ENCODE peak calls at places on chromosomes 3 and 15, in eight cellular contexts. G is foreskin melanocyte; T is endothelial cell; X is brain pericyte; K is omental fat pad; B is activated effector memory CD4-positive, alpha-beta T cell treated with anti-CD3 and anti-CD28 coated beads, Interleukin-2, amount 50 U/mL, for 16 hours; N is head of caudate nucleus; F is EH. L is an unnamed sample.
A peak's percentile ranks its signal among the peaks of the same experiment; 100 is the strongest.

GRCh38 chr3:170953736-170954135 is 45.3 kb upstream of the EIF5A2 start:
- DNase-seq in G (no peak), T (no peak), X (no peak), K (no peak), B (no peak), N (peak; percentile 59), F (no peak), L (no peak)

GRCh38 chr3:16767006-16767405 is 117.7 kb upstream of the PLCL2 start:
- DNase-seq in G (no peak), T (no peak), X (no peak), K (no peak), B (no peak), N (no peak), F (no peak), L (no peak)

GRCh38 chr15:77666296-77666660 is 33.6 kb upstream of the LINGO1 start:
- DNase-seq in G (no peak), T (no peak), X (no peak), K (no peak), B (no peak), N (no peak), F (no peak), L (no peak)

GRCh38 chr15:88680241-88680910 is 41.6 kb downstream of the ISG20 start:
- DNase-seq in G (no peak), T (no peak), X (no peak), K (no peak), B (no peak), N (no peak), F (no peak), L (no peak)

GRCh38 chr3:14224895-14225294 is 46.3 kb downstream of the LSM3 start:
- DNase-seq in G (peak; percentile 70), T (no peak), X (no peak), K (no peak), B (no peak), N (no peak), F (peak; percentile 89), L (no peak)

GRCh38 chr3:56369914-56370313 is 98.4 kb downstream of the ERC2 start:
- DNase-seq in G (no peak), T (no peak), X (no peak), K (no peak), B (no peak), N (no peak), F (no peak), L (no peak)

GRCh38 chr15:39365161-39365560 is 215.7 kb upstream of the THBS1 start:
- DNase-seq in G (no peak), T (no peak), X (no peak), K (no peak), B (no peak), N (no peak), F (peak; percentile 84), L (no peak)

GRCh38 chr3:87247086-87247781 is 20.1 kb downstream of the CHMP2B start:
- DNase-seq in G (no peak), T (no peak), X (no peak), K (no peak), B (no peak), N (no peak), F (peak; percentile 13), L (no peak)

GRCh38 chr3:157502916-157503620 is at the start of gene VEPH1:
- DNase-seq in G (no peak), T (no peak), X (no peak), K (no peak), B (no peak), N (no peak), F (peak; percentile 71), L (no peak)

GRCh38 chr3:116179091-116179490 is 266.2 kb downstream of the LSAMP start:
- DNase-seq in G (no peak), T (no peak), X (no peak), K (no peak), B (no peak), N (no peak), F (peak; percentile 60), L (no peak)

GRCh38 chr15:35308802-35309201 is 223.7 kb upstream of the NANOGP8 start:
- DNase-seq in G (peak; percentile 92), T (no peak), X (peak; percentile 55), K (no peak), B (no peak), N (no peak), F (peak; percentile 99), L (no peak)

GRCh38 chr3:115428825-115429224 is 194.5 kb upstream of the GAP43 start:
- DNase-seq in G (no peak), T (no peak), X (no peak), K (no peak), B (no peak), N (peak; percentile 26), F (peak; percentile 20), L (no peak)